ENCODE peak calls at places on chromosomes 7 and 10, in seven cellular contexts. One of them, this sample, is unnamed. For H3K9me3 and H3K27me3, the result is how much of the 10 kb centered on the place peaks cover.

GRCh38 chr10:9427208-9427607 is 1372.7 kb downstream of the GATA3 start:
- DNase-seq in AG04450: no peak
- DNase-seq in tibial nerve: no peak
- DNase-seq in GM23248: no peak
- DNase-seq in esophagus squamous epithelium: no peak
- DNase-seq in tibial artery: no peak
- DNase-seq in endodermal cell: no peak
- DNase-seq in this sample: no peak

GRCh38 chr10:70652761-70653657 is 19.3 kb upstream of the ADAMTS14 start:
- DNase-seq in GM23248: peak
- DNase-seq in tibial nerve: no peak
- DNase-seq in esophagus squamous epithelium: no peak
- DNase-seq in tibial artery: peak
- DNase-seq in AG04450: peak
- DNase-seq in endodermal cell: no peak
- DNase-seq in this sample: peak

GRCh38 chr7:3648276-3648675 is 347.2 kb downstream of the SDK1 start:
- DNase-seq in GM23248: no peak
- DNase-seq in tibial artery: no peak
- DNase-seq in esophagus squamous epithelium: no peak
- DNase-seq in AG04450: no peak
- DNase-seq in endodermal cell: no peak
- DNase-seq in tibial nerve: no peak
- DNase-seq in this sample: no peak

GRCh38 chr7:99267530-99268360 is 4.9 kb upstream of the MYH16 start:
- DNase-seq in AG04450: peak
- DNase-seq in esophagus squamous epithelium: no peak
- DNase-seq in GM23248: peak
- DNase-seq in tibial nerve: no peak
- DNase-seq in tibial artery: peak
- DNase-seq in endodermal cell: no peak
- DNase-seq in this sample: no peak

GRCh38 chr7:128693373-128694015 is 21.4 kb downstream of the GARIN1A start:
- DNase-seq in GM23248: no peak
- DNase-seq in endodermal cell: peak
- DNase-seq in AG04450: no peak
- DNase-seq in esophagus squamous epithelium: no peak
- DNase-seq in tibial artery: no peak
- DNase-seq in tibial nerve: no peak
- DNase-seq in this sample: no peak

GRCh38 chr10:130357951-130358350 is 221.8 kb downstream of the GLRX3 start:
- DNase-seq in tibial artery: no peak
- DNase-seq in GM23248: no peak
- DNase-seq in esophagus squamous epithelium: no peak
- DNase-seq in AG04450: no peak
- DNase-seq in tibial nerve: no peak
- DNase-seq in endodermal cell: no peak
- DNase-seq in this sample: no peak

GRCh38 chr10:78173360-78174020 is 139.8 kb downstream of the RPS24 start:
- DNase-seq in tibial nerve: no peak
- DNase-seq in esophagus squamous epithelium: no peak
- DNase-seq in GM23248: peak
- DNase-seq in endodermal cell: peak
- DNase-seq in AG04450: no peak
- DNase-seq in tibial artery: no peak
- DNase-seq in this sample: no peak

GRCh38 chr7:7595451-7595850 is 28.8 kb downstream of the MIOS start:
- DNase-seq in tibial artery: no peak
- DNase-seq in esophagus squamous epithelium: no peak
- DNase-seq in endodermal cell: no peak
- DNase-seq in tibial nerve: no peak
- DNase-seq in GM23248: peak
- DNase-seq in AG04450: no peak
- DNase-seq in this sample: no peak

GRCh38 chr7:143380264-143380645 is 890 bp upstream of the ZYX start:
- DNase-seq in GM23248: peak
- DNase-seq in tibial artery: peak
- DNase-seq in esophagus squamous epithelium: peak
- DNase-seq in tibial nerve: peak
- DNase-seq in endodermal cell: peak
- DNase-seq in AG04450: peak
- DNase-seq in this sample: peak

GRCh38 chr10:119029613-119030420 is at the start of gene NANOS1:
- DNase-seq in AG04450: no peak
- DNase-seq in esophagus squamous epithelium: no peak
- DNase-seq in GM23248: peak
- DNase-seq in tibial artery: no peak
- DNase-seq in endodermal cell: peak
- DNase-seq in tibial nerve: no peak
- DNase-seq in this sample: peak

GRCh38 chr10:88226891-88227290 is 356.2 kb downstream of the RNLS start:
- DNase-seq in endodermal cell: no peak
- DNase-seq in AG04450: no peak
- DNase-seq in esophagus squamous epithelium: no peak
- DNase-seq in tibial artery: no peak
- DNase-seq in tibial nerve: no peak
- DNase-seq in GM23248: no peak
- DNase-seq in this sample: no peak

GRCh38 chr7:116576350-116577319 is 51.8 kb downstream of the CAV1 start:
- DNase-seq in tibial nerve: no peak
- DNase-seq in tibial artery: peak
- DNase-seq in endodermal cell: no peak
- DNase-seq in GM23248: peak
- DNase-seq in AG04450: peak
- DNase-seq in esophagus squamous epithelium: no peak
- DNase-seq in this sample: no peak

GRCh38 chr7:12358694-12359093 is 45.0 kb downstream of the VWDE start:
- DNase-seq in tibial artery: no peak
- DNase-seq in tibial nerve: no peak
- DNase-seq in endodermal cell: no peak
- DNase-seq in GM23248: peak
- DNase-seq in esophagus squamous epithelium: no peak
- DNase-seq in AG04450: no peak
- DNase-seq in this sample: no peak

GRCh38 chr10:17074548-17074860 is 55.1 kb downstream of the CUBN start:
- DNase-seq in tibial nerve: no peak
- DNase-seq in esophagus squamous epithelium: no peak
- DNase-seq in GM23248: peak
- DNase-seq in tibial artery: no peak
- DNase-seq in AG04450: no peak
- DNase-seq in endodermal cell: no peak
- DNase-seq in this sample: no peak

GRCh38 chr7:64574481-64575159 is 11.7 kb upstream of the ZNF680 start:
- DNase-seq in AG04450: no peak
- DNase-seq in GM23248: peak
- DNase-seq in endodermal cell: no peak
- DNase-seq in esophagus squamous epithelium: no peak
- DNase-seq in tibial nerve: no peak
- DNase-seq in tibial artery: peak
- DNase-seq in this sample: peak

GRCh38 chr7:96547371-96547811 is 162.3 kb downstream of the SEM1 start:
- DNase-seq in GM23248: no peak
- DNase-seq in esophagus squamous epithelium: no peak
- DNase-seq in AG04450: no peak
- DNase-seq in tibial nerve: no peak
- DNase-seq in tibial artery: no peak
- DNase-seq in endodermal cell: no peak
- DNase-seq in this sample: no peak

GRCh38 chr10:43216931-43217562 is 49.8 kb downstream of the RASGEF1A start:
- DNase-seq in endodermal cell: no peak
- DNase-seq in tibial nerve: no peak
- DNase-seq in tibial artery: no peak
- DNase-seq in esophagus squamous epithelium: no peak
- DNase-seq in GM23248: no peak
- DNase-seq in AG04450: no peak
- DNase-seq in this sample: peak

GRCh38 chr10:3239920-3240909 is 67.6 kb upstream of the PITRM1 start:
- DNase-seq in AG04450: no peak
- DNase-seq in tibial artery: no peak
- DNase-seq in GM23248: no peak
- DNase-seq in tibial nerve: no peak
- DNase-seq in esophagus squamous epithelium: no peak
- DNase-seq in endodermal cell: no peak
- DNase-seq in this sample: no peak

GRCh38 chr7:35258125-35258890 is 4.4 kb upstream of the TBX20 start:
- DNase-seq in AG04450: no peak
- DNase-seq in tibial artery: no peak
- DNase-seq in GM23248: no peak
- DNase-seq in tibial nerve: no peak
- DNase-seq in esophagus squamous epithelium: no peak
- DNase-seq in endodermal cell: no peak
- DNase-seq in this sample: peak

GRCh38 chr10:4353964-4354363 is 472.0 kb upstream of the AKR1E2 start:
- DNase-seq in tibial artery: no peak
- DNase-seq in AG04450: no peak
- DNase-seq in esophagus squamous epithelium: no peak
- DNase-seq in endodermal cell: no peak
- DNase-seq in GM23248: peak
- DNase-seq in tibial nerve: no peak
- DNase-seq in this sample: no peak

GRCh38 chr7:100878013-100878412 is 3.1 kb downstream of the SRRT start:
- DNase-seq in tibial nerve: no peak
- DNase-seq in esophagus squamous epithelium: no peak
- DNase-seq in GM23248: no peak
- DNase-seq in endodermal cell: no peak
- DNase-seq in tibial artery: no peak
- DNase-seq in AG04450: no peak
- DNase-seq in this sample: no peak

GRCh38 chr10:72107325-72108003 is 19.1 kb upstream of the SPOCK2 start:
- DNase-seq in esophagus squamous epithelium: no peak
- DNase-seq in AG04450: no peak
- DNase-seq in tibial nerve: no peak
- DNase-seq in GM23248: peak
- DNase-seq in endodermal cell: no peak
- DNase-seq in tibial artery: no peak
- DNase-seq in this sample: no peak

GRCh38 chr7:118372530-118372929 is 148.0 kb downstream of the ANKRD7 start:
- DNase-seq in tibial artery: no peak
- DNase-seq in tibial nerve: no peak
- DNase-seq in endodermal cell: no peak
- DNase-seq in GM23248: peak
- DNase-seq in AG04450: no peak
- DNase-seq in esophagus squamous epithelium: no peak
- DNase-seq in this sample: no peak

GRCh38 chr10:128419466-128420019 is 293.3 kb upstream of the MKI67 start:
- DNase-seq in esophagus squamous epithelium: no peak
- DNase-seq in tibial nerve: no peak
- DNase-seq in AG04450: no peak
- DNase-seq in endodermal cell: peak
- DNase-seq in tibial artery: no peak
- DNase-seq in GM23248: no peak
- DNase-seq in this sample: no peak

GRCh38 chr10:26650406-26650805 is 47.1 kb upstream of the PDSS1 start:
- DNase-seq in AG04450: no peak
- DNase-seq in GM23248: no peak
- DNase-seq in tibial nerve: no peak
- DNase-seq in endodermal cell: no peak
- DNase-seq in esophagus squamous epithelium: no peak
- DNase-seq in tibial artery: no peak
- DNase-seq in this sample: no peak

GRCh38 chr7:131691454-131692130 is 135.2 kb upstream of the PODXL start:
- DNase-seq in esophagus squamous epithelium: no peak
- DNase-seq in tibial artery: no peak
- DNase-seq in GM23248: no peak
- DNase-seq in AG04450: no peak
- DNase-seq in tibial nerve: no peak
- DNase-seq in endodermal cell: no peak
- DNase-seq in this sample: no peak

GRCh38 chr7:106797937-106798336 is 67.1 kb upstream of the PIK3CG start:
- DNase-seq in GM23248: no peak
- DNase-seq in endodermal cell: no peak
- DNase-seq in tibial nerve: no peak
- DNase-seq in tibial artery: no peak
- DNase-seq in esophagus squamous epithelium: no peak
- DNase-seq in AG04450: no peak
- DNase-seq in this sample: no peak
- H3K27ac ChIP-seq in GM23248: no peak
- H3K27ac ChIP-seq in endodermal cell: no peak
- H3K27ac ChIP-seq in tibial nerve: no peak
- H3K27ac ChIP-seq in tibial artery: no peak
- H3K27ac ChIP-seq in esophagus squamous epithelium: no peak
- H3K27ac ChIP-seq in AG04450: no peak
- H3K27ac ChIP-seq in this sample: no peak

GRCh38 chr7:22343612-22344011 is 13.3 kb downstream of the RAPGEF5 start:
- DNase-seq in AG04450: no peak
- DNase-seq in esophagus squamous epithelium: no peak
- DNase-seq in endodermal cell: no peak
- DNase-seq in tibial artery: no peak
- DNase-seq in GM23248: no peak
- DNase-seq in tibial nerve: no peak
- DNase-seq in this sample: no peak
- H3K9me3 ChIP-seq in AG04450: under half
- H3K9me3 ChIP-seq in esophagus squamous epithelium: under half
- H3K9me3 ChIP-seq in endodermal cell: under half
- H3K9me3 ChIP-seq in tibial artery: under half
- H3K9me3 ChIP-seq in GM23248: under half
- H3K9me3 ChIP-seq in tibial nerve: under half
- H3K9me3 ChIP-seq in this sample: under half

DNA sequence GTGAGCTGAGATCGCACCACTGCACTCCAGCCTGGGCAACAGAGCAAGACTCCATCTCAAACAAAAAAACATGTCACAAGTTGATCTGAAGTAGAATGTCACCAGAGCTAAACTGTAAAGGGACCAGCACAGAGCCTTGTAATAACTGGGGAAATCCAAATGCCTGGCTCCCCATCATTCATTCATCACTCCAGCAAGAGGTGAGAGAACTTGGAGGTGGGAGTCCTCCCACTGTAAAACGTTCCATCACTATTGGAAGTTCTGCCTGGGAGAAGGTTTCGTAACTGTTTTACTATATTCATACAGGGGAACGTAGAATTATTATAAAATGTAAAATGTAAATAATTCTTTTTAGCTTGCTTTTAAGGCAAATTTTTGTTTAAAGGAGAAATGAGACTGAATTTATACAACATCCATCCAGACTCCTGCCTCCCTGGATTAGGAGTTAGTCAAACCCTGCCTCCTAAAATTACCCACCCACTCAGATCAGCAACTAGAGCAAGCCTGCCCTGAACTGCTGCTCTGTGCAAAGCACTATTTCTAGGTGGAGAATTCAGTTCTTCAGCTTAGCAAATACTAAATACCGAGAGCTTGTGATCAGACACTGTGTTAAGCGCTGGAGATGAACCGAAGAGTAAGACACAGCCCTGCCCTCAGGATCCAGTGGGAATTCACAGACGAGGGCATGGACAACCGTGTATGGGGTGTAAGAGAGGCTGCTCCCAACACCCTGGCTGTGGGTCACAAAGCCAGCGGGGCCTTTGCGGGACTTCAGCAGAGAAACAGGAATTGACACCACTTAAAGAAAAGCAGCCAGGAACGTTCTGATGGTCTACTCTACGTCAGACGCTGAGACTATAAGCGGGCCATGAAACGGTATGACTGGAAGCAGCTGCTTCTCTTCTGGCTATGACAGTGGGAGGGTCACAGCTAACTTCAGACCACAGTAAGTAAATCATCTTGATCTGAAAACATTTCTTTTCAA is 208.3 kb downstream of the ZMYND11 start:
- DNase-seq in AG04450: no peak
- DNase-seq in tibial nerve: peak
- DNase-seq in endodermal cell: peak
- DNase-seq in GM23248: no peak
- DNase-seq in tibial artery: no peak
- DNase-seq in esophagus squamous epithelium: no peak
- DNase-seq in this sample: no peak
- H3K27me3 ChIP-seq in AG04450: under half
- H3K27me3 ChIP-seq in tibial nerve: under half
- H3K27me3 ChIP-seq in endodermal cell: under half
- H3K27me3 ChIP-seq in GM23248: under half
- H3K27me3 ChIP-seq in tibial artery: under half
- H3K27me3 ChIP-seq in esophagus squamous epithelium: under half
- H3K27me3 ChIP-seq in this sample: under half

GRCh38 chr7:55066938-55067337 is 48.1 kb downstream of the EGFR start:
- DNase-seq in tibial nerve: no peak
- DNase-seq in GM23248: no peak
- DNase-seq in esophagus squamous epithelium: no peak
- DNase-seq in endodermal cell: peak
- DNase-seq in AG04450: no peak
- DNase-seq in tibial artery: no peak
- DNase-seq in this sample: no peak
- H3K27ac ChIP-seq in tibial nerve: peak
- H3K27ac ChIP-seq in GM23248: peak
- H3K27ac ChIP-seq in esophagus squamous epithelium: peak
- H3K27ac ChIP-seq in endodermal cell: no peak
- H3K27ac ChIP-seq in AG04450: peak
- H3K27ac ChIP-seq in tibial artery: peak
- H3K27ac ChIP-seq in this sample: no peak

This sample was measured in right cardiac atrium.